ENCODE peak calls at places on chromosomes 16 and 17, in seven cellular contexts. One of them, this sample, is unnamed.

GRCh38 chr17:3851461-3852100 is 5.5 kb upstream of the NCBP3 start:
- DNase-seq in NB4: no peak
- DNase-seq in Peyer's patch: no peak
- DNase-seq in right lobe of liver: no peak
- DNase-seq in thyroid gland: no peak
- DNase-seq in uterus: no peak
- DNase-seq in adrenal gland: no peak
- DNase-seq in this sample: no peak

GRCh38 chr16:4372578-4373355 is 1.1 kb downstream of the VASN start:
- DNase-seq in right lobe of liver: peak
- DNase-seq in Peyer's patch: no peak
- DNase-seq in thyroid gland: peak
- DNase-seq in adrenal gland: peak
- DNase-seq in uterus: peak
- DNase-seq in NB4: peak
- DNase-seq in this sample: no peak

GRCh38 chr16:86554917-86555762 is at the start of gene MTHFSD:
- DNase-seq in right lobe of liver: peak
- DNase-seq in adrenal gland: peak
- DNase-seq in thyroid gland: peak
- DNase-seq in uterus: peak
- DNase-seq in Peyer's patch: peak
- DNase-seq in NB4: peak
- DNase-seq in this sample: peak

GRCh38 chr16:3589441-3589921 is 12.3 kb upstream of the NLRC3 start:
- DNase-seq in NB4: peak
- DNase-seq in right lobe of liver: peak
- DNase-seq in thyroid gland: no peak
- DNase-seq in Peyer's patch: no peak
- DNase-seq in uterus: no peak
- DNase-seq in adrenal gland: no peak
- DNase-seq in this sample: no peak

GRCh38 chr17:76843703-76844484 is 24.3 kb upstream of the MGAT5B start:
- DNase-seq in right lobe of liver: no peak
- DNase-seq in adrenal gland: peak
- DNase-seq in thyroid gland: no peak
- DNase-seq in NB4: peak
- DNase-seq in Peyer's patch: no peak
- DNase-seq in uterus: no peak
- DNase-seq in this sample: no peak

GRCh38 chr17:55659661-55660060 is 63.0 kb downstream of the TMEM100 start:
- DNase-seq in right lobe of liver: no peak
- DNase-seq in thyroid gland: no peak
- DNase-seq in NB4: no peak
- DNase-seq in Peyer's patch: no peak
- DNase-seq in uterus: no peak
- DNase-seq in adrenal gland: no peak
- DNase-seq in this sample: no peak

GRCh38 chr17:15945493-15946209 is 721 bp downstream of the ADORA2B start:
- DNase-seq in Peyer's patch: no peak
- DNase-seq in thyroid gland: no peak
- DNase-seq in NB4: peak
- DNase-seq in uterus: no peak
- DNase-seq in right lobe of liver: no peak
- DNase-seq in adrenal gland: no peak
- DNase-seq in this sample: peak

GRCh38 chr16:58733248-58733670 is 857 bp downstream of the GOT2 start:
- DNase-seq in uterus: no peak
- DNase-seq in adrenal gland: peak
- DNase-seq in NB4: peak
- DNase-seq in thyroid gland: no peak
- DNase-seq in Peyer's patch: no peak
- DNase-seq in right lobe of liver: peak
- DNase-seq in this sample: no peak

GRCh38 chr17:36629252-36629847 is 28.0 kb downstream of the MRM1 start:
- DNase-seq in uterus: peak
- DNase-seq in thyroid gland: peak
- DNase-seq in NB4: peak
- DNase-seq in adrenal gland: peak
- DNase-seq in Peyer's patch: peak
- DNase-seq in right lobe of liver: peak
- DNase-seq in this sample: peak

GRCh38 chr17:77451894-77452852 is 311.4 kb downstream of the SEC14L1 start:
- DNase-seq in Peyer's patch: peak
- DNase-seq in adrenal gland: peak
- DNase-seq in NB4: peak
- DNase-seq in thyroid gland: peak
- DNase-seq in right lobe of liver: no peak
- DNase-seq in uterus: peak
- DNase-seq in this sample: peak

GRCh38 chr17:71666047-71666446 is 454.8 kb upstream of the SOX9 start:
- DNase-seq in right lobe of liver: no peak
- DNase-seq in Peyer's patch: no peak
- DNase-seq in adrenal gland: no peak
- DNase-seq in thyroid gland: no peak
- DNase-seq in NB4: no peak
- DNase-seq in uterus: no peak
- DNase-seq in this sample: no peak

GRCh38 chr17:63967953-63968352 is 4.8 kb downstream of the SCN4A start:
- DNase-seq in NB4: no peak
- DNase-seq in thyroid gland: no peak
- DNase-seq in adrenal gland: no peak
- DNase-seq in uterus: no peak
- DNase-seq in right lobe of liver: no peak
- DNase-seq in Peyer's patch: no peak
- DNase-seq in this sample: no peak

GRCh38 chr17:49694847-49695697 is 12.7 kb downstream of the SLC35B1 start:
- DNase-seq in adrenal gland: peak
- DNase-seq in right lobe of liver: no peak
- DNase-seq in NB4: peak
- DNase-seq in thyroid gland: peak
- DNase-seq in Peyer's patch: peak
- DNase-seq in uterus: peak
- DNase-seq in this sample: no peak

GRCh38 chr17:38867179-38867994 is 2.5 kb upstream of the LASP1 start:
- DNase-seq in adrenal gland: peak
- DNase-seq in Peyer's patch: peak
- DNase-seq in uterus: peak
- DNase-seq in NB4: peak
- DNase-seq in right lobe of liver: peak
- DNase-seq in thyroid gland: peak
- DNase-seq in this sample: peak

GRCh38 chr16:78780808-78781207 is 681.4 kb downstream of the WWOX start:
- DNase-seq in adrenal gland: no peak
- DNase-seq in NB4: no peak
- DNase-seq in Peyer's patch: no peak
- DNase-seq in thyroid gland: no peak
- DNase-seq in uterus: no peak
- DNase-seq in right lobe of liver: no peak
- DNase-seq in this sample: no peak

GRCh38 chr17:27504188-27504995 is 48.1 kb downstream of the KSR1 start:
- DNase-seq in uterus: no peak
- DNase-seq in right lobe of liver: no peak
- DNase-seq in Peyer's patch: no peak
- DNase-seq in adrenal gland: no peak
- DNase-seq in NB4: no peak
- DNase-seq in thyroid gland: no peak
- DNase-seq in this sample: no peak

GRCh38 chr16:71569621-71570020 is 7.3 kb downstream of the TAT start:
- DNase-seq in thyroid gland: no peak
- DNase-seq in Peyer's patch: peak
- DNase-seq in adrenal gland: no peak
- DNase-seq in uterus: no peak
- DNase-seq in right lobe of liver: peak
- DNase-seq in NB4: no peak
- DNase-seq in this sample: no peak

GRCh38 chr17:56570199-56570598 is 23.3 kb upstream of the NOG start:
- DNase-seq in adrenal gland: no peak
- DNase-seq in right lobe of liver: no peak
- DNase-seq in uterus: no peak
- DNase-seq in thyroid gland: no peak
- DNase-seq in NB4: no peak
- DNase-seq in Peyer's patch: no peak
- DNase-seq in this sample: no peak

GRCh38 chr16:11955713-11956123 is 9.3 kb upstream of the TNFRSF17 start:
- DNase-seq in NB4: no peak
- DNase-seq in right lobe of liver: no peak
- DNase-seq in Peyer's patch: no peak
- DNase-seq in uterus: no peak
- DNase-seq in thyroid gland: no peak
- DNase-seq in adrenal gland: no peak
- DNase-seq in this sample: no peak

GRCh38 chr17:18950944-18951905 is 740 bp upstream of the SLC5A10 start:
- DNase-seq in thyroid gland: no peak
- DNase-seq in right lobe of liver: no peak
- DNase-seq in adrenal gland: no peak
- DNase-seq in Peyer's patch: peak
- DNase-seq in uterus: no peak
- DNase-seq in NB4: peak
- DNase-seq in this sample: peak

GRCh38 chr16:25751230-25751629 is 59.5 kb downstream of the HS3ST4 start:
- DNase-seq in Peyer's patch: no peak
- DNase-seq in adrenal gland: no peak
- DNase-seq in NB4: no peak
- DNase-seq in right lobe of liver: no peak
- DNase-seq in uterus: no peak
- DNase-seq in thyroid gland: no peak
- DNase-seq in this sample: no peak
- TF ChIP-seq CTCF in Peyer's patch: no peak
- TF ChIP-seq CTCF in adrenal gland: no peak
- TF ChIP-seq CTCF in NB4: no peak
- TF ChIP-seq CTCF in right lobe of liver: no peak
- TF ChIP-seq CTCF in uterus: no peak
- TF ChIP-seq CTCF in thyroid gland: no peak
- TF ChIP-seq CTCF in this sample: no peak

GRCh38 chr16:29790183-29790948 is at the start of gene KIF22:
- DNase-seq in NB4: peak
- DNase-seq in right lobe of liver: peak
- DNase-seq in Peyer's patch: peak
- DNase-seq in uterus: peak
- DNase-seq in adrenal gland: peak
- DNase-seq in thyroid gland: peak
- DNase-seq in this sample: peak
- TF ChIP-seq POLR2A in NB4: peak
- TF ChIP-seq POLR2A in right lobe of liver: peak
- TF ChIP-seq POLR2A in Peyer's patch: peak
- TF ChIP-seq POLR2A in uterus: peak
- TF ChIP-seq POLR2A in adrenal gland: peak
- TF ChIP-seq POLR2A in thyroid gland: peak
- TF ChIP-seq POLR2A in this sample: no peak

GRCh38 chr16:51509336-51509735 is 358.3 kb upstream of the SALL1 start:
- DNase-seq in Peyer's patch: no peak
- DNase-seq in thyroid gland: no peak
- DNase-seq in right lobe of liver: no peak
- DNase-seq in NB4: peak
- DNase-seq in adrenal gland: no peak
- DNase-seq in uterus: no peak
- DNase-seq in this sample: no peak
- TF ChIP-seq CTCF in Peyer's patch: no peak
- TF ChIP-seq CTCF in thyroid gland: no peak
- TF ChIP-seq CTCF in right lobe of liver: no peak
- TF ChIP-seq CTCF in NB4: no peak
- TF ChIP-seq CTCF in adrenal gland: no peak
- TF ChIP-seq CTCF in uterus: no peak
- TF ChIP-seq CTCF in this sample: no peak

DNA sequence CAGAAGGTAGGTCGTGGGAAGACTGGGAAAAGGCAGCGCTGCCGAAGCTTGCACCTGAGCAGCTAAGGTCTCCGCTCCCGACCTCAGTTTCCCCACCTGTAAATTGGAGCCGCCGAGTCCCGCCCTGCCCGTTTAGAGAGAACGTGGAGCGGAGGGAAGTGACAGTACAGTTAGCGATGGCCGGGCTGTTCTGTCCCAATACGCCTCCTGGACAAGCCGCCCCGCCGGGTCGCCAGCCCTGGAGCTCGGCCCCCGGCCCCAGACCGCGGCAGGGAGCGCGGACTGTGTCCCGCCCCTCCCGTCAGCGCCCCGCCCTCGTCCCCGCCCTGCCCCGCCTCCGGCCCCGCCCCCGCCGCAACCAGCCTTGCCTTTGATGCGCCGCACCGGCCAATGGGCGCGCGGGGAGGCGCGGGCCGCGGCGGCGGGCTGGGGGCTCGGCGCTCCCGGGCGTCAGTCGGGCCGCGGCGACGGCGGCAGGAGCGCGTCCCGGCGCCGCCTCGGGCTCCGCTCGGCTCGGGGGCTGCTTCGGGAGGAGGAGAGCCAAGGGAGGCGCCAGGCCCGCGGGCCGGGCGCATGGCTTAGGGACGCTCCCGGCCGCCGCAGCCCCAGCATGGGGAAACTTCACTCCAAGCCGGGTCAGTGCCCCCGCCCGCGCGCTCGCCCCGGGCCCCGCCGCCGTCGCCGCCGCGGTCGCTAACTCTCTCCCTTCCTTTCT is at the start of gene NKD1:
- DNase-seq in uterus: peak
- DNase-seq in Peyer's patch: peak
- DNase-seq in thyroid gland: peak
- DNase-seq in right lobe of liver: peak
- DNase-seq in NB4: peak
- DNase-seq in adrenal gland: peak
- DNase-seq in this sample: peak
- TF ChIP-seq POLR2A in uterus: peak
- TF ChIP-seq POLR2A in Peyer's patch: no peak
- TF ChIP-seq POLR2A in thyroid gland: peak
- TF ChIP-seq POLR2A in right lobe of liver: peak
- TF ChIP-seq POLR2A in NB4: peak
- TF ChIP-seq POLR2A in adrenal gland: peak
- TF ChIP-seq POLR2A in this sample: peak

DNA sequence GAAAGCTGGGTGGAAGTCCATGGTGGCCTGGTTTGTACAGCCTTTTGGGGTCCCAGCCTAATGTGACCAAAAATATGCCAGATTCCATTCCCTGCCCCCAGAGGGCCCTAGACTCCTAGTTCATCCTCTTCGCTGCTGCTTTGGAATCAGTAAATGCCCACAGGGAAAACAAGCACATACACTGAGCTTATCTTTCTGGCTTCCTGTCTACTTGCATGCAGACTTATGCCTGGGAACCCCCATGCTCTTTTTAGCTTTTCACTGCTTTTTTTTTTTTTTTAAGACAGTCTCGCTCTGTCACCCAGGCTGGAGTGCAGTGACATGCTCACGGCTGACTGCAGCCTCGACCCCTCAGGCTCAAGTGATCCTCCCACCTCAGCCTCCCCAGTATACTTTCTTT is 6.2 kb upstream of the CD300LG start:
- DNase-seq in adrenal gland: no peak
- DNase-seq in uterus: no peak
- DNase-seq in thyroid gland: no peak
- DNase-seq in NB4: peak
- DNase-seq in Peyer's patch: no peak
- DNase-seq in right lobe of liver: no peak
- DNase-seq in this sample: no peak
- TF ChIP-seq CTCF in adrenal gland: no peak
- TF ChIP-seq CTCF in uterus: no peak
- TF ChIP-seq CTCF in thyroid gland: peak
- TF ChIP-seq CTCF in NB4: peak
- TF ChIP-seq CTCF in Peyer's patch: no peak
- TF ChIP-seq CTCF in right lobe of liver: peak
- TF ChIP-seq CTCF in this sample: peak

GRCh38 chr17:59370580-59371299 is 39.3 kb downstream of the YPEL2 start:
- DNase-seq in thyroid gland: no peak
- DNase-seq in Peyer's patch: no peak
- DNase-seq in right lobe of liver: no peak
- DNase-seq in uterus: no peak
- DNase-seq in NB4: peak
- DNase-seq in adrenal gland: no peak
- DNase-seq in this sample: no peak
- TF ChIP-seq POLR2A in thyroid gland: no peak
- TF ChIP-seq POLR2A in Peyer's patch: no peak
- TF ChIP-seq POLR2A in right lobe of liver: no peak
- TF ChIP-seq POLR2A in uterus: no peak
- TF ChIP-seq POLR2A in NB4: no peak
- TF ChIP-seq POLR2A in adrenal gland: no peak
- TF ChIP-seq POLR2A in this sample: no peak